ENCODE peak calls at places on chromosomes 1 and 21, in six cellular contexts. A is neuronal stem cell, O is IMR-90, N is mesenchymal stem cell, X is H1, J is trophoblast cell. I is an unnamed sample.

GRCh38 chr1:63920154-63921117 is 146.6 kb downstream of the ROR1 start:
- DNase-seq in A (no peak), O (peak; percentile 89), N (peak; percentile 79), X (no peak), J (peak; percentile 96), I (no peak)

GRCh38 chr1:205598841-205599666 is 32.8 kb downstream of the ELK4 start:
- DNase-seq in A (no peak), O (peak; percentile 99), N (peak; percentile 94), X (no peak), J (no peak), I (no peak)

GRCh38 chr1:119784127-119784781 is 15.5 kb upstream of the HMGCS2 start:
- DNase-seq in A (no peak), O (no peak), N (no peak), X (no peak), J (peak; percentile 87), I (no peak)

GRCh38 chr1:27503033-27503432 is 13.1 kb upstream of the WASF2 start:
- DNase-seq in A (no peak), O (no peak), N (no peak), X (no peak), J (peak; percentile 76), I (no peak)

GRCh38 chr1:205582471-205583291 is 49.1 kb downstream of the ELK4 start:
- DNase-seq in A (no peak), O (no peak), N (no peak), X (no peak), J (no peak), I (peak; percentile 20)

GRCh38 chr1:241356187-241356518 is 852 bp downstream of the RGS7 start:
- DNase-seq in A (no peak), O (no peak), N (peak; percentile 1), X (no peak), J (no peak), I (no peak)

GRCh38 chr1:184755226-184756065 is 788 bp upstream of the EDEM3 start:
- DNase-seq in A (no peak), O (no peak), N (no peak), X (no peak), J (peak; percentile 86), I (no peak)

GRCh38 chr1:44947060-44947773 is 39.2 kb downstream of the EIF2B3 start:
- DNase-seq in A (no peak), O (peak; percentile 69), N (peak; percentile 84), X (no peak), J (no peak), I (no peak)

GRCh38 chr1:91798241-91798648 is 87.7 kb downstream of the TGFBR3 start:
- DNase-seq in A (no peak), O (no peak), N (peak; percentile 41), X (no peak), J (no peak), I (no peak)

GRCh38 chr21:44603109-44603875 is 2.9 kb downstream of the KRTAP10-7 start:
- DNase-seq in A (no peak), O (no peak), N (no peak), X (peak; percentile 39), J (no peak), I (no peak)

GRCh38 chr1:23593556-23594148 is 34.4 kb upstream of the ID3 start:
- DNase-seq in A (no peak), O (peak; percentile 59), N (no peak), X (no peak), J (peak; percentile 95), I (peak; percentile 79)

GRCh38 chr21:45322960-45323461 is 35.3 kb upstream of the POFUT2 start:
- DNase-seq in A (no peak), O (no peak), N (no peak), X (no peak), J (no peak), I (peak; percentile 36)

GRCh38 chr1:11062965-11063401 is 3.2 kb upstream of the SRM start:
- DNase-seq in A (no peak), O (no peak), N (no peak), X (no peak), J (no peak), I (no peak)

GRCh38 chr1:224766266-224766665 is 150.1 kb downstream of the CNIH3 start:
- DNase-seq in A (no peak), O (no peak), N (no peak), X (no peak), J (no peak), I (no peak)

GRCh38 chr1:53331446-53332187 is 3.7 kb upstream of the LRP8 start:
- DNase-seq in A (no peak), O (no peak), N (no peak), X (peak; percentile 29), J (no peak), I (peak; percentile 15)

GRCh38 chr1:111463029-111463683 is 10.6 kb upstream of the C1orf162 start:
- DNase-seq in A (no peak), O (peak; percentile 84), N (peak; percentile 55), X (no peak), J (no peak), I (no peak)

GRCh38 chr1:116508090-116508983 is 62.5 kb downstream of the CD58 start:
- DNase-seq in A (no peak), O (no peak), N (no peak), X (no peak), J (no peak), I (no peak)

GRCh38 chr1:103145449-103145848 is 37.1 kb upstream of the COL11A1 start:
- DNase-seq in A (no peak), O (no peak), N (no peak), X (no peak), J (no peak), I (no peak)

GRCh38 chr1:77543822-77544448 is 138.5 kb downstream of the ZZZ3 start:
- DNase-seq in A (no peak), O (peak; percentile 75), N (peak; percentile 56), X (no peak), J (peak; percentile 81), I (no peak)

GRCh38 chr1:20343149-20343936 is 52.7 kb downstream of the VWA5B1 start:
- DNase-seq in A (peak; percentile 76), O (no peak), N (no peak), X (peak; percentile 86), J (no peak), I (peak; percentile 94)

GRCh38 chr1:20346433-20346832 is 55.8 kb downstream of the VWA5B1 start:
- DNase-seq in A (no peak), O (no peak), N (no peak), X (no peak), J (no peak), I (no peak)

GRCh38 chr1:20344738-20345137 is 54.1 kb downstream of the VWA5B1 start:
- DNase-seq in A (no peak), O (no peak), N (no peak), X (no peak), J (no peak), I (peak; percentile 54)

GRCh38 chr1:20343937-20344302 is 53.2 kb downstream of the VWA5B1 start:
- DNase-seq in A (no peak), O (no peak), N (no peak), X (no peak), J (no peak), I (no peak)

DNA sequence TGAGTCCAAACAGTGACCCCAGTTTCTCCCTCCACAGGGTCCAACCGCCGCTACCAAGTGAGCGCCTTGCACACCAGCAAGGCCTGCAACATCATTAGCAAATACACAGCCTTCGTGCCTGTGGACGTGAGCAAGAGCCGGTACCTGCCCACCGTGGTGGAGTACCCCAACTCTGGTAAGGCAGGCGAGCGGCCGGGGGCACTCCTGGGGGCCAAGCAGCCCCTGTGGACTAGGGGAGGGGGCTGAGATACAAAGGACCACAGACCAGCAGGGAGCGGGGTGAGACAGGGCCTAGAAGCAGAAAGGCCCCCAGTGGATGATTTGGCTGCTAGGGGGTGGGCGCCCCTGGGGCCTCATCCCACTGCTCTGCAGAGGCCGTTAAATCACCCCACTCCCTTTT is 54.7 kb downstream of the VWA5B1 start:
- DNase-seq in A (no peak), O (no peak), N (no peak), X (no peak), J (no peak), I (no peak)
- H4K91ac ChIP-seq in A (no peak overlapping the region), O (no peak overlapping the region), N (no peak overlapping the region), X (no peak overlapping the region), J (no peak overlapping the region), I (no peak overlapping the region)

GRCh38 chr1:5563861-5564577 is 428.2 kb downstream of the NPHP4 start:
- DNase-seq in A (no peak), O (no peak), N (no peak), X (no peak), J (no peak), I (no peak)

GRCh38 chr1:5564578-5565257 is 427.5 kb downstream of the NPHP4 start:
- DNase-seq in A (no peak), O (no peak), N (no peak), X (no peak), J (no peak), I (no peak)

GRCh38 chr1:5565726-5566125 is 426.5 kb downstream of the NPHP4 start:
- DNase-seq in A (no peak), O (no peak), N (no peak), X (no peak), J (no peak), I (no peak)

GRCh38 chr1:5566924-5567323 is 425.3 kb downstream of the NPHP4 start:
- DNase-seq in A (no peak), O (no peak), N (no peak), X (no peak), J (no peak), I (no peak)

DNA sequence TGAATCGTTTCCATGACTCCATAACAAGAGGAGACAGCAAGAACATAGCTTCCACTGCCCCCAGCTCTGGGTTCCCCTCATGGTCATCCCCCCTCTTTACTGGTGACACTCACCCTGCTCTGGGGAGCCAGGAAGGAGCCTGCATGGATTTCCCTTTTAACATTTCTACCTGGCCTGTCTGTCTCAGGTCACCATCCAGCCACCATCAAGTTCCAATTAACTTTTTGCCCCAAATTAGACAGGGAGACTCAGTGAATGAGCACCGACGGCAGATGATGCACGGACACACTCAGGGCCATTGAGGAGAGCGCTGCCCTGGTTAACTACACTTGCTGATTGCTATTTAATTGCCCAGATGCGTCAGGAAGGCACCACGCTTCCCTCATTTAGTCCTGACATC is 426.9 kb downstream of the NPHP4 start:
- DNase-seq in A (no peak), O (no peak), N (no peak), X (no peak), J (no peak), I (no peak)
- H3K14ac ChIP-seq in A (no peak overlapping the region), O (no peak overlapping the region), N (no peak overlapping the region), X (no peak overlapping the region), J (no peak overlapping the region), I (no peak overlapping the region)

DNA sequence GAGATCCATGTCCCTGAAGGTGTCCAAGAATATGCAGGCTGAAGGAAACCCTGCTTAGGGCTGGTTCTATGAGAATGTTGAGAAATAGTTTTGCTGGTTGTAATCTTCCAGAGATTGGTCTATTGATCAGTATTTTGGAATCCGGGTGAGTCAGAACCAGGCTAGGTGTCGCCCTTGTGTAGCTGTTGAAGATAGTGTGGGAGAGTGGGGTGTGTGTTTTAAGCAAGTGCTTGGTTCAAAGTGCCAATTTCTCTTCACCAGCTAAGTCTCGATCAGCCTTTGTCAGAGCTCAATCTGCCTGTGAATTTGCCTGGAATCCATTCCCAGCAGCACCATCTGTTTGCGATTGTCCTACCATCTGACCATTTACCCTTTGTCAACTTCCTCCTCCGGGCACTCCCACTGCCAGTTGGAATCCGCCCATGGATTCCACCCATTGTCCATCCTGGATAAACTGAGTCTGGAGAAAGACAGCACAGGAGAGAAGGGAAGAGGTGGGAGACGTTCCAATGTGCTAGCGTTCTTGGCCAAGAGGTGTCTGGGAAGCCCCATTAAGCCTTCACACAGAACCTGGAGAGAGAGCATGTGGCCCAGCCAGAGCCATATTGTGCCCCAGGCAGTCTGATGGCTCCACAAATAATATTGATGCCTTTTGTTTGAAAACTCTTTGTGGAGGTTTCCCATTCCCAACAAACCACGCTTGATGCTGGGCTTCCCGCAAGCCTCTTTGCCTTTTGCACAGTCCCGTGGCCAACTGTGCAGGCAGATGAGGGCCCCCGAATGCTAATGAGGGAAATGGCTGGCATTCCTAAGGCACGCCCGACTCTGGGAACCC is 59.5 kb upstream of the CYP2J2 start:
- DNase-seq in A (no peak), O (no peak), N (no peak), X (no peak), J (no peak), I (no peak)
- H3K4me2 ChIP-seq in A (no peak overlapping the region), O (no peak overlapping the region), N (no peak overlapping the region), X (no peak overlapping the region), J (no peak overlapping the region), I (no peak overlapping the region)

GRCh38 chr1:202801169-202801568 is 7.1 kb downstream of the KDM5B start:
- DNase-seq in A (no peak), O (no peak), N (no peak), X (no peak), J (no peak), I (no peak)
- H4K91ac ChIP-seq in A (no peak overlapping the region), O (no peak overlapping the region), N (no peak overlapping the region), X (no peak overlapping the region), J (no peak overlapping the region), I (no peak overlapping the region)

I was measured in H9.